ENCODE peak calls at places on chromosome 22, in nine cellular contexts. J is H1, A is K562, U is HCT116, L is transverse colon, B is stomach, Q is sigmoid colon, S is upper lobe of left lung, Y is breast epithelium. V is an unnamed sample.
A peak's percentile ranks its signal among the peaks of the same experiment; 100 is the strongest.

GRCh38 chr22:48720662-48721393 is 1106.8 kb downstream of the BRD1 start:
- DNase-seq in U (no peak), B (no peak), A (no peak), J (no peak), Q (peak; percentile 32), L (no peak), Y (no peak), S (no peak), V (no peak)

GRCh38 chr22:23402275-23403151 is 177.6 kb downstream of the IGLL1 start:
- DNase-seq in A (peak; percentile 91), Y (peak; percentile 73), Q (peak; percentile 67), J (peak; percentile 53), L (peak; percentile 80), B (peak; percentile 75), U (peak; percentile 66), S (peak; percentile 77), V (peak; percentile 87)

GRCh38 chr22:23237841-23238240 is 57.5 kb downstream of the BCR start:
- DNase-seq in L (no peak), U (no peak), Y (no peak), Q (no peak), J (no peak), S (no peak), A (peak; percentile 60), B (no peak), V (no peak)

GRCh38 chr22:37533995-37534394 is 14.8 kb upstream of the CARD10 start:
- DNase-seq in J (no peak), S (no peak), L (no peak), U (peak; percentile 34), Y (no peak), A (no peak), B (no peak), Q (no peak), V (no peak)

GRCh38 chr22:32080904-32081303 is 37.8 kb downstream of the SLC5A1 start:
- DNase-seq in S (no peak), A (peak; percentile 24), L (peak; percentile 39), Q (no peak), B (peak; percentile 45), Y (no peak), J (no peak), U (peak; percentile 59), V (peak; percentile 40)

GRCh38 chr22:47795477-47796127 is 1033.2 kb downstream of the TBC1D22A start:
- DNase-seq in Y (peak; percentile 39), J (no peak), Q (no peak), L (no peak), A (no peak), U (no peak), S (no peak), B (no peak), V (no peak)

GRCh38 chr22:23478175-23478574 is 101.9 kb downstream of the IGLL1 start:
- DNase-seq in B (no peak), Y (no peak), A (peak; percentile 10), Q (no peak), J (no peak), U (no peak), L (no peak), S (no peak), V (no peak)

GRCh38 chr22:40313007-40313406 is 33.3 kb upstream of the ADSL start:
- DNase-seq in B (no peak), S (no peak), U (no peak), J (no peak), Y (no peak), Q (no peak), A (no peak), L (no peak), V (no peak)

GRCh38 chr22:42431401-42432019 is 693 bp downstream of the NFAM1 start:
- DNase-seq in Q (peak; percentile 73), L (no peak), S (no peak), A (no peak), B (no peak), U (no peak), Y (no peak), J (no peak), V (no peak)

GRCh38 chr22:42336527-42337227 is 66.2 kb upstream of the TCF20 start:
- DNase-seq in J (no peak), S (no peak), B (no peak), Q (no peak), U (no peak), Y (no peak), L (no peak), A (no peak), V (no peak)

GRCh38 chr22:37244922-37245722 is 1.1 kb upstream of the RAC2 start:
- DNase-seq in J (no peak), U (no peak), B (no peak), Q (no peak), Y (no peak), S (peak; percentile 22), L (peak; percentile 68), A (no peak), V (no peak)

GRCh38 chr22:37167981-37168647 is 18.4 kb upstream of the IL2RB start:
- DNase-seq in S (no peak), L (no peak), A (no peak), U (no peak), Q (peak; percentile 21), J (no peak), Y (no peak), B (no peak), V (no peak)

DNA sequence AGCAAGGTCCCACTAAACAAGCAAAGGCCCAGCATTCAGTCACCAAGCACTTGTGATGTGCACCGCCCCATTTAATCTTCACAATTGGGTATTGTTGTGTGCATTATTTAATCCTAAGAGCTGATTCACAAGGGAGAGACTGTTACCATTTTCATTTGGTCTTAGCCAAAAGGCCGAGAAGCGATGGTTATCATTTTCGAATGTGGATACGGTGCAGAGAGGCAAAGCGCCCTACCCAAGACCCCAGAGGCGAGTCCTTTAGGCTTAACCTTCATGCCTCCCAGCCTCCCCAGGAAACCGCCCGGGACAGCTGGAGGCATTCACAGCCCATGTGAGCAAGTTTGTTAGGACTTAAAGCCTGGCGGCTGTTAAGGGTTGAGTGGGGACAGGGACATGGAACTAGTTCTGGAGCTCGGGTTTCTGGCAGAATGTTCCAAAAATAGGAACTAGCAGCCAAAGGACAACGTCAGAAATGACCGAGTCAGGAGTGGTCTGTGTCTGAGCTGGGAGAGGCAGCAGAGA is 13.0 kb upstream of the UPK3A start:
- DNase-seq in A (no peak), U (no peak), L (peak; percentile 52), Q (peak; percentile 92), Y (no peak), J (no peak), B (peak; percentile 31), S (no peak), V (no peak)
- TF ChIP-seq POLR2AphosphoS5 in A (no peak), U (no peak), L (no peak), Q (peak; percentile 56), Y (no peak), J (no peak), B (peak; percentile 25), S (no peak), V (peak; percentile 47)

GRCh38 chr22:17972385-17973181 is 51.8 kb downstream of the MICAL3 start:
- DNase-seq in J (no peak), B (no peak), U (no peak), L (no peak), Y (no peak), Q (no peak), S (no peak), A (no peak), V (no peak)
- H3K4me1 ChIP-seq in J (peaks cover 13% of the 10 kb centered on the region), B (peaks cover 17% of the 10 kb centered on the region), U (peaks cover 39% of the 10 kb centered on the region), L (no peaks in the 10 kb centered on the region), Y (peaks cover 9% of the 10 kb centered on the region), Q (peaks cover 28% of the 10 kb centered on the region), S (peaks cover 9% of the 10 kb centered on the region), A (peaks cover 18% of the 10 kb centered on the region), V (peaks cover 4% of the 10 kb centered on the region)

GRCh38 chr22:29797351-29797750 is 30.2 kb downstream of the UQCR10 start:
- DNase-seq in L (no peak), B (no peak), S (peak; percentile 39), A (no peak), U (no peak), Q (no peak), Y (no peak), J (no peak), V (no peak)

GRCh38 chr22:29798318-29798717 is 31.1 kb downstream of the UQCR10 start:
- DNase-seq in Y (no peak), Q (no peak), B (no peak), A (no peak), S (no peak), J (no peak), U (no peak), L (no peak), V (no peak)

GRCh38 chr22:29799217-29799680 is 32.1 kb downstream of the UQCR10 start:
- DNase-seq in B (peak; percentile 95), L (peak; percentile 70), U (peak; percentile 58), Q (peak; percentile 94), A (peak; percentile 74), J (no peak), Y (peak; percentile 94), S (peak; percentile 97), V (peak; percentile 96)

GRCh38 chr22:29801153-29801552 is 34.0 kb downstream of the UQCR10 start:
- DNase-seq in S (peak; percentile 32), U (no peak), A (no peak), B (peak; percentile 58), L (no peak), Y (no peak), J (no peak), Q (no peak), V (no peak)

DNA sequence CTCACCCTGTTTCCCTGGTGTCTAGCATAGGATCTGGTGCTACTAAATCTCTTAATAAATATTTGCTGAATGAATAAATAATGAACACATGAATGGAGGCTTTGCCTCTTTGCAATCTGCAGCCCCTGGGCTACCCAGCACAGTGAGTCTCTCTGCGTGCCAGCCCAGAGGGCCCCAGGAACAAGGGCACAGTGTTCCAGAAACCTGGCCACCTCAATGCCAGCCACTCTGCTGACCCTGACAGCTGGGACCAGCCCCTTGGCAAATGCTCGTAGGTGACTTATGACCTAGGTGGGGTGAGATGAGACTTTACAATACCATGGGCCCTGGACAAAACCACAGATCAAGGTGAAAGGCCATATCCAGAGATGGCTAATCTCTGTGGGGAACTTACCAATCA is 31.6 kb downstream of the UQCR10 start:
- DNase-seq in S (no peak), Y (no peak), L (no peak), B (peak; percentile 46), J (no peak), Q (no peak), U (no peak), A (no peak), V (peak; percentile 46)
- H3K27ac ChIP-seq in S (peak overlapping the region; percentile 84), Y (peak overlapping the region; percentile 84), L (peak overlapping the region; percentile 56), B (peak overlapping the region; percentile 88), J (no peak overlapping the region), Q (peak overlapping the region; percentile 39), U (peak overlapping the region; percentile 67), A (peak overlapping the region; percentile 73), V (peak overlapping the region; percentile 71)

DNA sequence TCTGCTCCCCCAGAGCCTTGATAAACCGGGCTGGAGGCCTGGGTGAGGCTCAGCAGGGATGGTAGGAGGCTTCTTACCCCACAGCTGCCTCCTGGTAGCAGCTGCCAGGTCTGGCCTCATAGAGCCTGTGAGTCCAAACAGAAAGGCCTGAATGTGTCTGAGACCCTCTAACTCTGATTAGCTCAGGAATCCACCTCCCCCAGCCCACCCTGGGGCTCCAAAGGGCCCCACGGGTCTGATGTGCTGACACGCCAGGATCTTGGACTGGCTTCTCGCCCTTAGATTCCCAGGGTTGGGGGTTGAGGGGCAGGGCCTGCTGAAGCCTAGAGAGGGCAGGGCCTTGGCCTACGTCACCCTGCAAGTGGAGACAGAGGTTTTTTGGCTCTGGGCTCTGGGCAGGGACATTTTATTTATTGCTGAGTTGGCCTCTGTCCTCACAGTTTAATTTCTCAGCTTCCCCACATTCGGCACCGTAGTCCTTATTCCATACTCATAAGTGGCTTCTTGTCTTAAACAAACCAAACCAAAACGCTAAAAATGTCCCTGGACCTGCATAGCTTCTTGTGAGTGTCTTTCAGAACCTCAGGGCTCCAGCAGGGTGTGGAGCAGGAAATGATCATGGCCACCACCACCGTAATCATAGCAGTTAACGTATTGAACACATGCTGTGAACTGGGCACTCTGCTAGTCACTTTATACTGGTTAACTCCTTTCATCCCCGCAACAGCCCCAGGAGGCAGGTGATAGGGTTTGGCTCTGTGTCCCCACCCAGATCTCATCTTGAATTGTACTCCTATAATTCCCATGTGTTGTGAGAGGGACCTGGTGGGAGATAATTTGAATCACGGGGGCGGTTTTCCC is 25.1 kb downstream of the KIAA1671 start:
- DNase-seq in L (peak; percentile 68), S (peak; percentile 47), J (no peak), A (no peak), B (no peak), U (no peak), Y (no peak), Q (peak; percentile 79), V (peak; percentile 66)
- TF ChIP-seq POLR2AphosphoS5 in L (no peak), S (no peak), J (no peak), A (no peak), B (no peak), U (no peak), Y (no peak), Q (peak; percentile 25), V (peak; percentile 66)

V was measured in prostate gland.